ENCODE peak calls at places on chromosomes 1 and 21, in six cellular contexts. One of them, this sample, is unnamed.

GRCh38 chr1:20185834-20186782 is at the start of the genes PLA2G2C and UBXN10:
- DNase-seq in IMR-90: no peak
- DNase-seq in neuronal stem cell: peak; percentile 49
- DNase-seq in mesenchymal stem cell: peak; percentile 11
- DNase-seq in H1: peak; percentile 85
- DNase-seq in trophoblast cell: peak; percentile 13
- DNase-seq in this sample: peak; percentile 74

GRCh38 chr1:175628548-175629317 is 114.7 kb downstream of the TNR start:
- DNase-seq in IMR-90: no peak
- DNase-seq in neuronal stem cell: no peak
- DNase-seq in mesenchymal stem cell: no peak
- DNase-seq in H1: no peak
- DNase-seq in trophoblast cell: no peak
- DNase-seq in this sample: no peak

GRCh38 chr1:29504266-29504665 is 267.9 kb downstream of the PTPRU start:
- DNase-seq in IMR-90: no peak
- DNase-seq in neuronal stem cell: no peak
- DNase-seq in mesenchymal stem cell: no peak
- DNase-seq in H1: peak; percentile 37
- DNase-seq in trophoblast cell: no peak
- DNase-seq in this sample: no peak

GRCh38 chr1:89540406-89540970 is 15.9 kb downstream of the LRRC8B start:
- DNase-seq in IMR-90: no peak
- DNase-seq in neuronal stem cell: no peak
- DNase-seq in mesenchymal stem cell: no peak
- DNase-seq in H1: no peak
- DNase-seq in trophoblast cell: no peak
- DNase-seq in this sample: no peak

GRCh38 chr21:14259669-14260458 is 43.9 kb downstream of the RBM11 start:
- DNase-seq in IMR-90: peak; percentile 56
- DNase-seq in neuronal stem cell: peak; percentile 53
- DNase-seq in mesenchymal stem cell: peak; percentile 53
- DNase-seq in H1: no peak
- DNase-seq in trophoblast cell: peak; percentile 14
- DNase-seq in this sample: no peak

GRCh38 chr1:179169616-179170467 is 59.6 kb downstream of the ABL2 start:
- DNase-seq in IMR-90: peak; percentile 85
- DNase-seq in neuronal stem cell: no peak
- DNase-seq in mesenchymal stem cell: peak; percentile 68
- DNase-seq in H1: no peak
- DNase-seq in trophoblast cell: no peak
- DNase-seq in this sample: no peak

GRCh38 chr1:228149341-228150020 is at the start of gene GJC2:
- DNase-seq in IMR-90: peak; percentile 18
- DNase-seq in neuronal stem cell: no peak
- DNase-seq in mesenchymal stem cell: peak; percentile 30
- DNase-seq in H1: peak; percentile 48
- DNase-seq in trophoblast cell: no peak
- DNase-seq in this sample: peak; percentile 67

GRCh38 chr1:8299963-8300362 is 18.0 kb upstream of the SLC45A1 start:
- DNase-seq in IMR-90: no peak
- DNase-seq in neuronal stem cell: no peak
- DNase-seq in mesenchymal stem cell: no peak
- DNase-seq in H1: no peak
- DNase-seq in trophoblast cell: no peak
- DNase-seq in this sample: no peak

GRCh38 chr1:148318123-148318899 is 164.8 kb downstream of the PPIAL4G start:
- DNase-seq in IMR-90: no peak
- DNase-seq in neuronal stem cell: no peak
- DNase-seq in mesenchymal stem cell: no peak
- DNase-seq in H1: peak; percentile 63
- DNase-seq in trophoblast cell: no peak
- DNase-seq in this sample: no peak

GRCh38 chr1:80375662-80376061 is 1369.1 kb upstream of the ADGRL4 start:
- DNase-seq in IMR-90: peak; percentile 89
- DNase-seq in neuronal stem cell: no peak
- DNase-seq in mesenchymal stem cell: peak; percentile 62
- DNase-seq in H1: no peak
- DNase-seq in trophoblast cell: peak; percentile 19
- DNase-seq in this sample: no peak

GRCh38 chr1:235199441-235199840 is 38.4 kb upstream of the RBM34 start:
- DNase-seq in IMR-90: peak; percentile 33
- DNase-seq in neuronal stem cell: peak; percentile 39
- DNase-seq in mesenchymal stem cell: peak; percentile 53
- DNase-seq in H1: no peak
- DNase-seq in trophoblast cell: no peak
- DNase-seq in this sample: peak; percentile 65

GRCh38 chr1:116887212-116887611 is 22.5 kb upstream of the PTGFRN start:
- DNase-seq in IMR-90: no peak
- DNase-seq in neuronal stem cell: no peak
- DNase-seq in mesenchymal stem cell: no peak
- DNase-seq in H1: no peak
- DNase-seq in trophoblast cell: no peak
- DNase-seq in this sample: no peak

GRCh38 chr1:185292237-185292636 is 24.8 kb downstream of the IVNS1ABP start:
- DNase-seq in IMR-90: no peak
- DNase-seq in neuronal stem cell: no peak
- DNase-seq in mesenchymal stem cell: no peak
- DNase-seq in H1: no peak
- DNase-seq in trophoblast cell: no peak
- DNase-seq in this sample: no peak

GRCh38 chr1:160284220-160284781 is 632 bp downstream of the PEX19 start:
- DNase-seq in IMR-90: peak; percentile 76
- DNase-seq in neuronal stem cell: no peak
- DNase-seq in mesenchymal stem cell: peak; percentile 84
- DNase-seq in H1: no peak
- DNase-seq in trophoblast cell: peak; percentile 77
- DNase-seq in this sample: no peak

GRCh38 chr1:79069828-79070227 is 63.3 kb upstream of the ADGRL4 start:
- DNase-seq in IMR-90: no peak
- DNase-seq in neuronal stem cell: no peak
- DNase-seq in mesenchymal stem cell: no peak
- DNase-seq in H1: no peak
- DNase-seq in trophoblast cell: no peak
- DNase-seq in this sample: no peak

GRCh38 chr1:196464545-196464944 is 143.7 kb downstream of the KCNT2 start:
- DNase-seq in IMR-90: peak; percentile 31
- DNase-seq in neuronal stem cell: no peak
- DNase-seq in mesenchymal stem cell: no peak
- DNase-seq in H1: no peak
- DNase-seq in trophoblast cell: no peak
- DNase-seq in this sample: no peak

GRCh38 chr1:54498383-54499096 is 49.5 kb upstream of the ACOT11 start:
- DNase-seq in IMR-90: no peak
- DNase-seq in neuronal stem cell: no peak
- DNase-seq in mesenchymal stem cell: peak; percentile 50
- DNase-seq in H1: no peak
- DNase-seq in trophoblast cell: no peak
- DNase-seq in this sample: no peak

GRCh38 chr1:208238710-208239517 is 5.3 kb downstream of the PLXNA2 start:
- DNase-seq in IMR-90: peak; percentile 57
- DNase-seq in neuronal stem cell: no peak
- DNase-seq in mesenchymal stem cell: peak; percentile 76
- DNase-seq in H1: no peak
- DNase-seq in trophoblast cell: no peak
- DNase-seq in this sample: peak; percentile 77

GRCh38 chr1:10980094-10980577 is 32.3 kb upstream of the TARDBP start:
- DNase-seq in IMR-90: peak; percentile 31
- DNase-seq in neuronal stem cell: peak; percentile 82
- DNase-seq in mesenchymal stem cell: peak; percentile 38
- DNase-seq in H1: peak; percentile 85
- DNase-seq in trophoblast cell: no peak
- DNase-seq in this sample: peak; percentile 97

GRCh38 chr1:101506541-101507164 is 269.8 kb downstream of the S1PR1 start:
- DNase-seq in IMR-90: peak; percentile 31
- DNase-seq in neuronal stem cell: peak; percentile 41
- DNase-seq in mesenchymal stem cell: peak; percentile 43
- DNase-seq in H1: peak; percentile 48
- DNase-seq in trophoblast cell: peak; percentile 5
- DNase-seq in this sample: no peak

GRCh38 chr21:45873866-45874265 is 107.7 kb upstream of the COL6A1 start:
- DNase-seq in IMR-90: no peak
- DNase-seq in neuronal stem cell: no peak
- DNase-seq in mesenchymal stem cell: no peak
- DNase-seq in H1: no peak
- DNase-seq in trophoblast cell: no peak
- DNase-seq in this sample: no peak

GRCh38 chr1:240976685-240977084 is 364.7 kb upstream of the GREM2 start:
- DNase-seq in IMR-90: no peak
- DNase-seq in neuronal stem cell: no peak
- DNase-seq in mesenchymal stem cell: no peak
- DNase-seq in H1: no peak
- DNase-seq in trophoblast cell: no peak
- DNase-seq in this sample: no peak

GRCh38 chr21:35682874-35683549 is 377.3 kb downstream of the SETD4 start:
- DNase-seq in IMR-90: no peak
- DNase-seq in neuronal stem cell: no peak
- DNase-seq in mesenchymal stem cell: no peak
- DNase-seq in H1: no peak
- DNase-seq in trophoblast cell: no peak
- DNase-seq in this sample: no peak

GRCh38 chr1:17377325-17377953 is 5.4 kb downstream of the PADI6 start:
- DNase-seq in IMR-90: no peak
- DNase-seq in neuronal stem cell: no peak
- DNase-seq in mesenchymal stem cell: no peak
- DNase-seq in H1: no peak
- DNase-seq in trophoblast cell: no peak
- DNase-seq in this sample: peak; percentile 69
- H2AFZ ChIP-seq in IMR-90: no peak overlapping the region
- H2AFZ ChIP-seq in neuronal stem cell: no peak overlapping the region
- H2AFZ ChIP-seq in mesenchymal stem cell: no peak overlapping the region
- H2AFZ ChIP-seq in H1: no peak overlapping the region
- H2AFZ ChIP-seq in trophoblast cell: no peak overlapping the region
- H2AFZ ChIP-seq in this sample: no peak overlapping the region

DNA sequence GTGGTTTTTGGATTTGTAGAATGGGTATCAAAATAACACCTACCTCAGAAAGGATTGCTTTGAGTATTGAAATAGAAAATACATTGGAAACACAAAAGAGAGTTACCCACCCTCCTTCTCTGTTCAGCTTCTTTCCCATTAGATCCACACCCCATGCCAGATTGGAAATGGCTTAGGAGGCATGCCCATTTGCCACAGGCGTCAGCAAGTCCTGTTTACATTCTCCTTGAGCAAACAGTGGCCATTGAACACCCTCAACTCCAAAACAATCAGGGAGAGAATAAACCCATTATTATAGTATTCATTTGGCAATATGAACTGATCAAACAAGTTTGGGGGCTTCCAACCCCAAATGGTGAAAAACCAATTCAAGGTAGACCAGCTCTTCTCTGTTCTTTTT is 2.4 kb downstream of the ELAPOR1 start:
- DNase-seq in IMR-90: no peak
- DNase-seq in neuronal stem cell: no peak
- DNase-seq in mesenchymal stem cell: no peak
- DNase-seq in H1: no peak
- DNase-seq in trophoblast cell: no peak
- DNase-seq in this sample: no peak
- H3K27me3 ChIP-seq in IMR-90: peaks cover 23% of the 10 kb centered on the region
- H3K27me3 ChIP-seq in neuronal stem cell: peaks cover 37% of the 10 kb centered on the region
- H3K27me3 ChIP-seq in mesenchymal stem cell: peaks cover 47% of the 10 kb centered on the region
- H3K27me3 ChIP-seq in H1: peaks cover 15% of the 10 kb centered on the region
- H3K27me3 ChIP-seq in trophoblast cell: peaks cover 18% of the 10 kb centered on the region
- H3K27me3 ChIP-seq in this sample: peaks cover 23% of the 10 kb centered on the region

GRCh38 chr1:211260161-211261107 is 1.3 kb downstream of the RCOR3 start:
- DNase-seq in IMR-90: peak; percentile 61
- DNase-seq in neuronal stem cell: peak; percentile 59
- DNase-seq in mesenchymal stem cell: peak; percentile 85
- DNase-seq in H1: peak; percentile 84
- DNase-seq in trophoblast cell: peak; percentile 67
- DNase-seq in this sample: peak; percentile 85

GRCh38 chr1:211259596-211260126 is 495 bp downstream of the RCOR3 start:
- DNase-seq in IMR-90: no peak
- DNase-seq in neuronal stem cell: no peak
- DNase-seq in mesenchymal stem cell: no peak
- DNase-seq in H1: no peak
- DNase-seq in trophoblast cell: no peak
- DNase-seq in this sample: no peak

GRCh38 chr1:211258756-211259595 is at the start of gene RCOR3:
- DNase-seq in IMR-90: peak; percentile 87
- DNase-seq in neuronal stem cell: peak; percentile 95
- DNase-seq in mesenchymal stem cell: peak; percentile 92
- DNase-seq in H1: peak; percentile 95
- DNase-seq in trophoblast cell: peak; percentile 72
- DNase-seq in this sample: peak; percentile 95

GRCh38 chr1:211257831-211258225 is 1.3 kb upstream of the RCOR3 start:
- DNase-seq in IMR-90: peak; percentile 38
- DNase-seq in neuronal stem cell: no peak
- DNase-seq in mesenchymal stem cell: no peak
- DNase-seq in H1: no peak
- DNase-seq in trophoblast cell: no peak
- DNase-seq in this sample: no peak

GRCh38 chr1:211258310-211258755 is 833 bp upstream of the RCOR3 start:
- DNase-seq in IMR-90: peak; percentile 60
- DNase-seq in neuronal stem cell: no peak
- DNase-seq in mesenchymal stem cell: peak; percentile 80
- DNase-seq in H1: peak; percentile 71
- DNase-seq in trophoblast cell: peak; percentile 69
- DNase-seq in this sample: peak; percentile 74
- H4K8ac ChIP-seq in IMR-90: peak overlapping the region; percentile 96
- H4K8ac ChIP-seq in neuronal stem cell: no peak overlapping the region
- H4K8ac ChIP-seq in mesenchymal stem cell: peak overlapping the region; percentile 81
- H4K8ac ChIP-seq in H1: peak overlapping the region; percentile 97
- H4K8ac ChIP-seq in trophoblast cell: peak overlapping the region; percentile 100
- H4K8ac ChIP-seq in this sample: no peak overlapping the region

GRCh38 chr1:59427155-59427554 is 130.3 kb downstream of the FGGY start:
- DNase-seq in IMR-90: peak; percentile 83
- DNase-seq in neuronal stem cell: no peak
- DNase-seq in mesenchymal stem cell: no peak
- DNase-seq in H1: no peak
- DNase-seq in trophoblast cell: peak; percentile 94
- DNase-seq in this sample: no peak
- H2AFZ ChIP-seq in IMR-90: peak overlapping the region; percentile 77
- H2AFZ ChIP-seq in neuronal stem cell: no peak overlapping the region
- H2AFZ ChIP-seq in mesenchymal stem cell: no peak overlapping the region
- H2AFZ ChIP-seq in H1: no peak overlapping the region
- H2AFZ ChIP-seq in trophoblast cell: no peak overlapping the region
- H2AFZ ChIP-seq in this sample: no peak overlapping the region

This sample was measured in H9.